ENCODE peak calls at places on chromosomes 13 and 19, in four cellular contexts. Y is small intestine, P is keratinocyte, J is aorta. T is an unnamed sample. For H3K4me1, the result is how much of the 10 kb centered on the place peaks cover.

GRCh38 chr13:51371768-51372399 is 32.4 kb downstream of the SERPINE3 start:
- DNase-seq in J (no peak), P (no peak), Y (no peak), T (no peak)

GRCh38 chr19:30676990-30677679 is 305.0 kb downstream of the ZNF536 start:
- DNase-seq in P (no peak), Y (no peak), J (peak), T (no peak)

GRCh38 chr13:75308222-75308621 is 173.7 kb downstream of the TBC1D4 start:
- DNase-seq in P (no peak), J (no peak), Y (no peak), T (no peak)

GRCh38 chr13:98055623-98056022 is 87.3 kb upstream of the FARP1 start:
- DNase-seq in J (no peak), Y (no peak), P (no peak), T (no peak)

GRCh38 chr19:34310494-34310981 is 54.5 kb upstream of the GPI start:
- DNase-seq in Y (peak), P (no peak), J (no peak), T (no peak)

GRCh38 chr19:6500837-6501739 is 1.0 kb downstream of the TUBB4A start:
- DNase-seq in P (no peak), Y (no peak), J (no peak), T (no peak)

GRCh38 chr13:59447846-59448620 is 715.7 kb downstream of the DIAPH3 start:
- DNase-seq in J (no peak), P (no peak), Y (no peak), T (no peak)

GRCh38 chr19:610801-611505 is 21.3 kb downstream of the HCN2 start:
- DNase-seq in Y (peak), J (no peak), P (no peak), T (no peak)

GRCh38 chr13:35791191-35791902 is 314.9 kb upstream of the MAB21L1 start:
- DNase-seq in Y (no peak), J (no peak), P (no peak), T (no peak)

GRCh38 chr13:82330499-82330898 is 1551.8 kb downstream of the SLITRK1 start:
- DNase-seq in J (no peak), Y (peak), P (no peak), T (no peak)

GRCh38 chr13:75547917-75548316 is 1.7 kb upstream of the UCHL3 start:
- DNase-seq in Y (no peak), J (no peak), P (no peak), T (no peak)

GRCh38 chr13:28582225-28582891 is 76.6 kb upstream of the POMP start:
- DNase-seq in P (no peak), J (no peak), Y (no peak), T (no peak)

GRCh38 chr13:50161052-50161451 is 145.8 kb downstream of the KCNRG start:
- DNase-seq in J (no peak), Y (no peak), P (no peak), T (no peak)

GRCh38 chr13:50707533-50708096 is 135.9 kb downstream of the DLEU7 start:
- DNase-seq in J (no peak), Y (no peak), P (no peak), T (no peak)

GRCh38 chr19:9721861-9722260 is 46.7 kb downstream of the ZNF846 start:
- DNase-seq in Y (no peak), J (no peak), P (no peak), T (no peak)

GRCh38 chr13:67076378-67076777 is 153.8 kb downstream of the PCDH9 start:
- DNase-seq in Y (no peak), P (no peak), J (no peak), T (no peak)

GRCh38 chr19:17686592-17687042 is 1.5 kb downstream of the UNC13A start:
- DNase-seq in J (peak), Y (no peak), P (no peak), T (no peak)

GRCh38 chr13:78816592-78816991 is 157.6 kb upstream of the OBI1 start:
- DNase-seq in Y (no peak), J (no peak), P (no peak), T (no peak)

GRCh38 chr13:43127827-43128226 is 104.4 kb downstream of the DNAJC15 start:
- DNase-seq in Y (no peak), P (no peak), J (no peak), T (no peak)

GRCh38 chr13:44692173-44692713 is 116.1 kb upstream of the TSC22D1 start:
- DNase-seq in J (no peak), Y (no peak), P (no peak), T (no peak)

GRCh38 chr13:98641075-98641474 is 64.2 kb upstream of the STK24 start:
- DNase-seq in P (no peak), Y (no peak), J (no peak), T (no peak)

GRCh38 chr19:32224371-32225244 is 120.8 kb upstream of the ZNF507 start:
- DNase-seq in Y (peak), P (no peak), J (peak), T (peak)

GRCh38 chr13:112176746-112177119 is 109.8 kb downstream of the SOX1 start:
- DNase-seq in P (no peak), J (no peak), Y (no peak), T (no peak)

DNA sequence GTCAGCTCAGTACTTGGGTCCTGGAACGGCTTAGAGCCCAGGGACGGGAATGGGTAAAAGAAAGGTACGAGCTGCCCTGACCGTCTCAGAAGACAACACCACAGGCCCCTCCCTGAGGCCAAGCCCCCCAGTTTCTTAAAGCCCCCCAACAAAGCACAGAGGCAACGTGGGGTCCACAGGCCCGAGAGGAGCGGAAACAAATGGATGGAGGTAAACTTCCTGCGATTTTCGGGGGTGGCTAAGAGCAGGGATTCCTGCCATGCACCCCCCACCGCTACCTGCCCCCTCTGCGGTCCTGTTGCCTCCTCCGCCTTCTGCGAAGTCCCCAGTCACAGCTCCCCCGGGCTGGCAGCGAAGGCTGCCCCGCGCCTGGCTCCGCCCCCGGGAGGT is 48.2 kb downstream of the PTPRS start:
- DNase-seq in J (no peak), Y (no peak), P (no peak), T (no peak)
- H3K4me1 ChIP-seq in J (under half), Y (under half), P (under half), T (under half)

DNA sequence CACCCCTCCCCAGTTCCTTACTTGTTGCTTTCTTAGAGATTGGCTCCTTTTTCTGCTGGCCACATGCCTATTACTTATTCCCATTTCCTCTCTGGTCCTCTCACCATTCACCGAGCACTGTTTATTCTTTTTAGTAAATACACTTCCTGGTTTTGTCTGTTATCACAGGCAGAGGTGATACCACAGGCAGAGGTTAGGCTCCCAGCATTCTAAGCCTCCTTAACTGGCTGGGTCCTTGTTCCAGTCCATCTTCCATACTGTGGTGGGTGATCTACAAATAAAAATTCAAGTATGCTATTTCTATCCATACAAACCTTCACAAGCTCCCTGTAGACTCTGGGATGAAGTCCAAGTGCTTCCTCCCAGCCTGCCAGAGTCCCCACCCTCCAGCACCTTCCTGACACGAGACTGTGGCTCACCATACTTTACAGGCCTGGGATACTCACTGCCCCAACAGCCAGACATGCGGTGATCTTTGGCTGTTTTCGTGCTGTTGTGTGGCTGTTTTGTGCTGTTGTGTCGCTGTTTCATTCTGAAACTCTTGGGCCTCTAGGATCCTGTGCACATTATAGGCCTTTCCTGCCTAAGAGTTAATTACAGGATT is 315.9 kb downstream of the ATP8A2 start:
- DNase-seq in Y (peak), P (no peak), J (no peak), T (no peak)
- H3K4me1 ChIP-seq in Y (under half), P (under half), J (under half), T (under half)

GRCh38 chr19:47158367-47158791 is 27.7 kb downstream of the SAE1 start:
- DNase-seq in Y (no peak), J (no peak), P (no peak), T (no peak)

GRCh38 chr19:47155141-47155540 is 24.5 kb downstream of the SAE1 start:
- DNase-seq in Y (no peak), J (no peak), P (no peak), T (no peak)

GRCh38 chr19:47158879-47159509 is 28.4 kb downstream of the SAE1 start:
- DNase-seq in J (no peak), Y (peak), P (no peak), T (no peak)

GRCh38 chr19:47156861-47157454 is 26.3 kb downstream of the SAE1 start:
- DNase-seq in J (no peak), Y (peak), P (no peak), T (no peak)

DNA sequence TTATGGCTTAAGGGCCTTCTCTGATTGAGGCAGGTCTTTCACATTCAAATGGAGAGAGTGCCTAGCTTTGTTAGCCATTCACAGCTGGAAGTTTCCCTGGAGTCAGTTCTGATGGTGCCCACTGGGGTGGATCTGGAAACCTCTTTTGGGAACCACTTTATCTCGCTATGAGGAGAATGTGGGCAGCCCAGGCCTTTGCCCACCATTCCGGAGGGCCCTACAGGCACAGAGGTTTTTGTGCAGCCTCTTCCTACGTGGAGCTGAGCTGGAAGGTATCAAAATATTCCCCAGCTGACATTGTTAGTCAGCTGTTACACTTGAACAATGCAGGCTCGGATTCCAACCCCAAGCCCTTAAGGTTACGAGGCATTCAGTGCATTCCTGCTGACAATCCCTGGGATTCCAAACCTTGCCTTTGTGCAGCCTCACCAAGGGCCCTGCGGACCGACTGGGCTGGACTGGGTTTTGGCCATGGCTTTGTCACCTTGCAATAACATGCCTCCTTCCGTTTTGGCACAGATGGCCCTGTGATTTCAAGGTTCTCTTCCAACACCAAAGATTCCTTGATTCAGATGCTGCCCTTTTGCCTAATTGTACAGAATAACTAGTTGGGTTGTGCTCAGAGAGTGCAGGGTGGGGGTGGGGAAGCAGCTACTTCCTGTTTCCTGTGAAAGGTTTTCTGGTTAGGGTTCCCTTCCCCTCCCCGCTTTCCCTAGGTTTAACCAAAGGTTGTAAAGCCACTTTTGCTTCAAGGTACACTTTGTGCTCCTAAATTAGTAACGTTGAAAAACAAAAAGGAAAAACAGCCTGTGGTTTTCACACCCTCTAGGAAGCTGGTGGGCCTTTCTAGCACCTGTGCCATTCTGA is 27.1 kb downstream of the SAE1 start:
- DNase-seq in J (no peak), P (no peak), Y (peak), T (no peak)
- H3K4me1 ChIP-seq in J (under half), P (under half), Y (under half), T (under half)

GRCh38 chr19:8499048-8499833 is 3.2 kb downstream of the PRAM1 start:
- DNase-seq in J (no peak), Y (no peak), P (no peak), T (no peak)

GRCh38 chr19:8500158-8500557 is 2.3 kb downstream of the PRAM1 start:
- DNase-seq in J (no peak), P (no peak), Y (no peak), T (no peak)

GRCh38 chr19:8501968-8502367 is 472 bp downstream of the PRAM1 start:
- DNase-seq in J (no peak), Y (no peak), P (no peak), T (no peak)

GRCh38 chr19:8501547-8501946 is 893 bp downstream of the PRAM1 start:
- DNase-seq in Y (no peak), J (no peak), P (no peak), T (no peak)

DNA sequence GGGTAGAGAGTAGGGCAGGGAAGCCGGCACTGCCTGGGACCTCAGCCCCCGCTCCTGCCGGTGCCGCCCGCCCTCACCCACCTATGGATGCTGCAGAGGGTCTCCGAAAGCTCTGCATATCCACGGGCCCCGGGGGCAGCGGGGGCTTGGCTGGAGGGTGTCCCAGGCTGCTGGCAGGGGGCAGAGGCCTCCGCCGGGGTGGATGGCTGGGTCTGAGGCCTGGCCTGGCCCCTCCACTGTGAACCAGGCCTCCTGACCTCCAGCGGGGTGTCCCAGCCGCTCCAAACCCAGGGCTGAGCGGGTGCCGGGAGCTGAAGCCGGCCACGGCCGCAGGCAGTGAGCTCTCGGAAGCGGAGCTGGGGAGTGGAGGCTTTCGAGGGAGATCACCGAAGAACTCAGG is 4.1 kb downstream of the PRAM1 start:
- DNase-seq in P (no peak), Y (no peak), J (no peak), T (no peak)
- H3K4me1 ChIP-seq in P (under half), Y (under half), J (under half), T (under half)

GRCh38 chr13:41459754-41460111 is 2.4 kb downstream of the RGCC start:
- DNase-seq in Y (no peak), P (no peak), J (no peak), T (no peak)
- H3K4me1 ChIP-seq in Y (under half), P (under half), J (under half), T (under half)

DNA sequence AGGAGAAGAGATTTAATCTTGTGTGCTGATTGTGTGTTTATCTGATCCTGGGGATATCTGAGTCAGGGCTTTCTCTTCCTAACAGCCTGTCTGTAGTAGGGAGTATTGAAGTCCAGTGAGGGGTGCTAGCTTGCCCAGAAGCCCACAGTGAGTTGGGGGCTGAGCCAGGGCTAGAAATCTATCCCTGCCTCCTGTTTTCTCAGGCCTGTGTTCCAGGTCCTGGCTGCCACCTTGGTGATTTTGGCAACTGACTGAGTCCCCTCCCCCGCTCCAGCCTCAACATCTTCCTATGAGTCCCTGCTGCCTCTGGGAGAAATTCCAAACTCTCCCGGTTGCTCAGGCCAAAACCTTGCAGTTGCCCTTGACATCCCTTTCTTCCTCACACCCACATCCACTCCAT is 7.7 kb upstream of the NOVA2 start:
- DNase-seq in J (no peak), Y (no peak), P (no peak), T (no peak)
- H3K4me1 ChIP-seq in J (under half), Y (under half), P (under half), T (under half)

GRCh38 chr19:2488942-2489731 is 13.2 kb downstream of the GADD45B start:
- DNase-seq in P (no peak), J (peak), Y (peak), T (peak)

GRCh38 chr19:2492870-2493269 is 16.9 kb downstream of the GADD45B start:
- DNase-seq in Y (no peak), P (no peak), J (no peak), T (no peak)

GRCh38 chr19:2488405-2488941 is 12.5 kb downstream of the GADD45B start:
- DNase-seq in Y (peak), P (no peak), J (no peak), T (no peak)

GRCh38 chr19:2490659-2491058 is 14.7 kb downstream of the GADD45B start:
- DNase-seq in Y (no peak), P (no peak), J (no peak), T (no peak)

GRCh38 chr19:2491130-2491801 is 15.3 kb downstream of the GADD45B start:
- DNase-seq in Y (peak), P (no peak), J (no peak), T (peak)
- H3K4me1 ChIP-seq in Y (under half), P (under half), J (under half), T (under half)

DNA sequence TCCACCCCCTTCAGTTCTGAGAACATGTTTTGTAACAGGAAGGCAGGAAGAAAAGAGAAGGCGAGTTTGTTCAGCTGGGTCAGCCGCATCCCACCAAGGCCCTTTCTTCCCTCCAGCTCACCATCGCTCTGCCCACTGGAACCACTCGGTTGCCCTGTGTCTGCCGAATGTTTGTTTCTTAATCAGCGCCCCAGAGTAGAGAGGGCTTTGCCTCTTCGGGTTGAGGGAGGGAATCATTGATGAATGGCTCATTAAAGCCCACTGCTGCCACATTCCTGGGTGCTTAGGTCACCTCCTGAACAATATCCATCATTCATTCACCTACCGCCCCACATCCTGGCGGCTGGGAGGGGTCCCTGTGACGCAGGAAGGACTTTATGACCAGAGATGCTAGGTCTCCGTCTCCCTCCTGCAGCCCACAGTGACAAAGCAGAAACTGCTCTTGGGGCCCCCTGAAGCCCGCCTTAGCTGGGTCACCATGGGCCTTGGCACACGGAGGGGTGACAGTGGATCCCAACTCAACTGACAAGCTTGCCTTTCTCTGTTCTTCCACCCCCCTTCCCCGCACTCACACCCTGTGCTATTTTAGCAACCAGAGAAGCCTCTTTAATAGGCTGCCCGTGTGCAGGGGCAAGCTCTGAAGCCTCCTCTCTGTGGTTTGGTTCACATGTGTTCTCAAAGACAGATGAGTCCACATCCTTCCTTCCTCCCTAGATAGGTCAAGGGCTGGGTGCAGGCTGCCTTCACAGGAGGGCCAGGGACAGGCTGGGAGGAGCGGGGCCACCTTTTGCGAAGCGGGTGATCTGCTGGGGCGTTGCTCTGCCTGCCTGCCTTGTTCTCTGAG is 46.2 kb downstream of the ACTN4 start:
- DNase-seq in J (no peak), Y (peak), P (peak), T (no peak)
- H3K4me1 ChIP-seq in J (under half), Y (under half), P (half or more), T (under half)

T was measured in uterus.